ENCODE peak calls at places on chromosomes 11 and 22, in ten cellular contexts. Q is neural progenitor cell, G is BE2C, C is fibroblast of lung, T is tibial nerve, M is psoas muscle, X is mucosa of descending colon, A is GM23338, Y is uterus, O is astrocyte. N is an unnamed sample. For H3K36me3, the result is how much of the 10 kb centered on the place peaks cover.

GRCh38 chr22:20509344-20510047 is 2.1 kb downstream of the MED15 start:
- DNase-seq in Q (peak), G (no peak), C (peak), T (peak), M (peak), X (peak), A (peak), Y (peak), O (peak), N (peak)

GRCh38 chr22:36344106-36344827 is 43.5 kb downstream of the MYH9 start:
- DNase-seq in Q (no peak), G (no peak), C (no peak), T (no peak), M (no peak), X (no peak), A (no peak), Y (no peak), O (no peak), N (no peak)

GRCh38 chr11:116217006-116217405 is 555.8 kb downstream of the BUD13 start:
- DNase-seq in Q (no peak), G (no peak), C (peak), T (no peak), M (no peak), X (peak), A (peak), Y (no peak), O (no peak), N (peak)

GRCh38 chr22:24433868-24434471 is 6.6 kb downstream of the ADORA2A start:
- DNase-seq in Q (no peak), G (no peak), C (no peak), T (no peak), M (peak), X (no peak), A (no peak), Y (no peak), O (peak), N (peak)

GRCh38 chr11:122033631-122034030 is 82.4 kb downstream of the BLID start:
- DNase-seq in Q (no peak), G (no peak), C (no peak), T (no peak), M (no peak), X (no peak), A (no peak), Y (no peak), O (no peak), N (no peak)

GRCh38 chr11:18203723-18204122 is 31.1 kb downstream of the MRGPRX4 start:
- DNase-seq in Q (peak), G (peak), C (peak), T (no peak), M (no peak), X (no peak), A (peak), Y (no peak), O (no peak), N (peak)

GRCh38 chr11:12731841-12732336 is 57.7 kb downstream of the TEAD1 start:
- DNase-seq in Q (no peak), G (no peak), C (no peak), T (no peak), M (no peak), X (no peak), A (no peak), Y (no peak), O (peak), N (no peak)

GRCh38 chr11:8608646-8609045 is 14.6 kb upstream of the STK33 start:
- DNase-seq in Q (no peak), G (no peak), C (peak), T (no peak), M (no peak), X (no peak), A (no peak), Y (no peak), O (peak), N (peak)

GRCh38 chr11:69166186-69167115 is 10.7 kb downstream of the SMIM38 start:
- DNase-seq in Q (peak), G (peak), C (peak), T (no peak), M (no peak), X (no peak), A (peak), Y (peak), O (peak), N (peak)

GRCh38 chr11:99739464-99740089 is 718.8 kb downstream of the CNTN5 start:
- DNase-seq in Q (peak), G (peak), C (peak), T (no peak), M (no peak), X (peak), A (peak), Y (no peak), O (peak), N (peak)

GRCh38 chr11:26806209-26806608 is 84.3 kb upstream of the SLC5A12 start:
- DNase-seq in Q (no peak), G (no peak), C (peak), T (no peak), M (no peak), X (no peak), A (no peak), Y (no peak), O (peak), N (peak)

GRCh38 chr11:61609000-61609969 is 28.4 kb upstream of the SYT7 start:
- DNase-seq in Q (peak), G (no peak), C (no peak), T (no peak), M (no peak), X (peak), A (no peak), Y (no peak), O (no peak), N (no peak)

GRCh38 chr11:128915148-128915519 is 24.0 kb downstream of the KCNJ5 start:
- DNase-seq in Q (no peak), G (no peak), C (no peak), T (no peak), M (no peak), X (no peak), A (no peak), Y (no peak), O (no peak), N (no peak)

GRCh38 chr11:35058318-35058717 is 80.7 kb upstream of the CD44 start:
- DNase-seq in Q (no peak), G (no peak), C (no peak), T (no peak), M (no peak), X (no peak), A (no peak), Y (no peak), O (peak), N (no peak)

GRCh38 chr11:2774173-2775082 is 74.6 kb upstream of the KCNQ1OT1 start:
- DNase-seq in Q (no peak), G (no peak), C (no peak), T (peak), M (peak), X (no peak), A (no peak), Y (no peak), O (no peak), N (no peak)

DNA sequence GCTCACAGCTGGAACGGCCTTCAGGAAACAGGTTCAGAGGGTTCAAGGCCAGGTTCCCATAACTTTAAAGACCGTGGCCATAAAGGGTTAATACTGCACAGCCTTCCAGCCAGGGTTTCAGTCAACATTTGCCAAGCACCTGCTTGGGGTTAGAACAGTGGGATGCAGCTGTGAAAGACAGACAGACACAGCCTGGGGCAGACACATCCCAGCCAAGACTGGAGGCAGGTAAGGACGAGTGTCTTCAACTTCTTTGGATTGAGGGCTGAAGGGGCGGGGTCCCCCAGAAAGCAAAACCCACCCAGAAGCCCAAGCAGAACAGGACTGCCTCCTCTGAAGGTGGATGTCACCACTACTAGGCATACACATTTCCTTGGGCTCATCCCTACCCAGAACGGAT is 14.3 kb downstream of the ARFGAP2 start:
- DNase-seq in Q (no peak), G (no peak), C (no peak), T (no peak), M (no peak), X (no peak), A (no peak), Y (no peak), O (no peak), N (no peak)
- H3K36me3 ChIP-seq in Q (under half), G (under half), C (under half), T (half or more), M (under half), X (under half), A (under half), Y (under half), O (under half), N (under half)

GRCh38 chr11:85682330-85683305 is 3.4 kb downstream of the CCDC89 start:
- DNase-seq in Q (no peak), G (peak), C (peak), T (peak), M (peak), X (peak), A (no peak), Y (peak), O (peak), N (no peak)

GRCh38 chr11:85680897-85681296 is 5.1 kb downstream of the CCDC89 start:
- DNase-seq in Q (no peak), G (peak), C (no peak), T (no peak), M (no peak), X (no peak), A (peak), Y (no peak), O (no peak), N (no peak)

GRCh38 chr11:85679581-85679980 is 6.4 kb downstream of the CCDC89 start:
- DNase-seq in Q (no peak), G (no peak), C (no peak), T (no peak), M (no peak), X (no peak), A (no peak), Y (no peak), O (no peak), N (no peak)

GRCh38 chr11:85685820-85686459 is at the start of gene CCDC89:
- DNase-seq in Q (peak), G (peak), C (peak), T (peak), M (peak), X (peak), A (peak), Y (peak), O (peak), N (peak)

GRCh38 chr11:85685131-85685819 is 720 bp downstream of the CCDC89 start:
- DNase-seq in Q (no peak), G (peak), C (peak), T (no peak), M (peak), X (no peak), A (no peak), Y (peak), O (no peak), N (no peak)
- H3K4me3 ChIP-seq in Q (no peak), G (peak), C (peak), T (peak), M (peak), X (no peak), A (no peak), Y (peak), O (peak), N (no peak)

DNA sequence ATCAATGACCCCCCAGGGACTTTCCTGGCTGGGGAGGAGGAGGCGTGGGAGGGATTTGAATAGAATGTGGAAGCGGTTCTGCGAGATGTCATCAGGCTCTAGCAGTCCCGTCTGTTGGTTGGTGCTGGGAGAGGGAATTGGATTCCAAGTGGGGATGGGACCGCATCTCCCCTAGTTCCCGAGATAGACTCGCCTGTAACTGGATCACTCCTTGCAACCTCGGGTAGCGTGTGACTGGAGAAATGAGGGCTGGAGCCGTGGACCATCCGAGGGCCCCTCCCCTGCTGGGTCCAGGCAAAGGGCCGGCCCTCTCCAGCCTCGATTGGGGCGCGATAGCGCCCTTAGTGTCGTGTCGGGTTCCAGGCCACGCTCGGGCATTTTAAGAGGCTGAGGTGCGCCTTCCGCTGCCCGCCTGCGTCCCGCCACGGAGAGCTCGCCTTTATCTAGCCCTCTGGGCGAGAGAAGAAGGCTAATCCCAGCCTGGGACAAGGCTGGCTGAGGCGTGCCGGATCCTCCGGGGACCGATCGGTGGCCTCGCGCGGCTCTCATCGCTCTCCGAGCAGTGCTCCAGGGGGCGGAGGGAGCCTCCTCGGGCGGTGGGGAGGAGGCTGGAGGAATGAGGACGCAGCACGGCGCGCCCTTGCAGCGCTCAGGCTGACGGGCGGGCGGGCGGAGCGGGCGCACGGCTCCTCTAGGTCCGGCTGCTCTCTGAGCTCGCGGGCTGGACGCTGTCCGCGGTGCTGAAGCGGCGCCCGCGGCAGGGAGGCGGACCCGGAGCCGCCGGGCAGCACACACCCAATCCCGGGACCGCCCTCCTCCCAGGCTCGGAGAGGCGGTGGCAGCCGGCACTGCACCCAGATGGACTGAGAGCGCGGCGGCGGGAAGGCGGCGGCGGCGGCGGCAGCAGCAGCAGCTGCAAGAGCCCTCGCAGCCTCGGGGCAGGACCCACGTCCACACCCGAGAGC is 107.8 kb downstream of the OSBP2 start:
- DNase-seq in Q (peak), G (peak), C (peak), T (peak), M (peak), X (peak), A (peak), Y (peak), O (peak), N (peak)
- TF ChIP-seq CTCF in Q (peak), G (peak), C (no peak), T (peak), M (peak), X (peak), A (no peak), Y (peak), O (no peak), N (peak)

GRCh38 chr11:44127130-44127529 is 31.7 kb downstream of the EXT2 start:
- DNase-seq in Q (no peak), G (no peak), C (no peak), T (no peak), M (no peak), X (no peak), A (no peak), Y (no peak), O (no peak), N (no peak)

GRCh38 chr11:44128729-44129128 is 33.3 kb downstream of the EXT2 start:
- DNase-seq in Q (no peak), G (no peak), C (no peak), T (no peak), M (no peak), X (no peak), A (no peak), Y (no peak), O (no peak), N (no peak)

GRCh38 chr11:44130751-44131150 is 35.3 kb downstream of the EXT2 start:
- DNase-seq in Q (no peak), G (peak), C (no peak), T (no peak), M (peak), X (no peak), A (peak), Y (no peak), O (no peak), N (no peak)

GRCh38 chr11:44126304-44126703 is 30.8 kb downstream of the EXT2 start:
- DNase-seq in Q (no peak), G (no peak), C (no peak), T (no peak), M (no peak), X (no peak), A (no peak), Y (no peak), O (no peak), N (no peak)

GRCh38 chr11:44125598-44125997 is 30.1 kb downstream of the EXT2 start:
- DNase-seq in Q (no peak), G (no peak), C (no peak), T (no peak), M (no peak), X (no peak), A (no peak), Y (no peak), O (no peak), N (no peak)
- H3K36me3 ChIP-seq in Q (under half), G (under half), C (under half), T (half or more), M (under half), X (under half), A (under half), Y (under half), O (under half), N (under half)

GRCh38 chr11:1668911-1669473 is 28.0 kb upstream of the KRTAP5-6 start:
- DNase-seq in Q (no peak), G (no peak), C (no peak), T (no peak), M (no peak), X (no peak), A (no peak), Y (no peak), O (no peak), N (no peak)
- H3K4me3 ChIP-seq in Q (no peak), G (no peak), C (no peak), T (no peak), M (no peak), X (no peak), A (no peak), Y (no peak), O (no peak), N (no peak)

GRCh38 chr11:23021287-23021863 is 161.1 kb upstream of the CCDC179 start:
- DNase-seq in Q (peak), G (peak), C (peak), T (no peak), M (no peak), X (peak), A (peak), Y (no peak), O (peak), N (peak)
- TF ChIP-seq CTCF in Q (peak), G (peak), C (peak), T (peak), M (peak), X (no peak), A (peak), Y (peak), O (peak), N (peak)

GRCh38 chr11:62771144-62772021 is at the start of gene TAF6L:
- DNase-seq in Q (peak), G (peak), C (peak), T (peak), M (peak), X (peak), A (peak), Y (peak), O (peak), N (peak)

GRCh38 chr11:62777389-62777788 is 6.2 kb downstream of the TAF6L start:
- DNase-seq in Q (no peak), G (no peak), C (no peak), T (no peak), M (no peak), X (no peak), A (no peak), Y (no peak), O (no peak), N (no peak)

GRCh38 chr11:62778441-62778840 is 7.2 kb downstream of the TAF6L start:
- DNase-seq in Q (no peak), G (no peak), C (no peak), T (no peak), M (no peak), X (no peak), A (no peak), Y (no peak), O (no peak), N (no peak)

GRCh38 chr11:62774407-62774806 is 3.2 kb downstream of the TAF6L start:
- DNase-seq in Q (no peak), G (no peak), C (no peak), T (no peak), M (no peak), X (no peak), A (no peak), Y (no peak), O (no peak), N (no peak)

DNA sequence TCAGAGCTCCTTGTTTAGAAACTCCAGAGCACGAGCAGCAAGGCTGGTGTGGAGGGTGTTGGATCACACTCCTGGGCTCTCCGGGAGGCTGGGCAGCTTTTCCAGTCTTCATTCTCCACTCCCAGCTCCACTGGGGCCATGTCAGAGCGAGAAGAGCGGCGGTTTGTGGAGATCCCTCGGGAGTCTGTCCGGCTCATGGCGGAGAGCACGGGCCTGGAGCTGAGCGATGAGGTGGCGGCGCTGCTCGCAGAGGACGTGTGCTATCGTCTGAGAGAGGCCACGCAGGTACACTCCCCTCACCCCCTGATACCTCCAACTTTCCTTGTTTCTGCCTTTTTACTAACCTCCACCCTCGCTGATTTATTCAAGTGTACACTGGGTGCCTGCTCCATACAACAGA is 4.5 kb downstream of the TAF6L start:
- DNase-seq in Q (no peak), G (no peak), C (no peak), T (no peak), M (no peak), X (no peak), A (no peak), Y (no peak), O (no peak), N (no peak)
- H3K36me3 ChIP-seq in Q (under half), G (under half), C (under half), T (half or more), M (under half), X (under half), A (under half), Y (under half), O (under half), N (under half)

DNA sequence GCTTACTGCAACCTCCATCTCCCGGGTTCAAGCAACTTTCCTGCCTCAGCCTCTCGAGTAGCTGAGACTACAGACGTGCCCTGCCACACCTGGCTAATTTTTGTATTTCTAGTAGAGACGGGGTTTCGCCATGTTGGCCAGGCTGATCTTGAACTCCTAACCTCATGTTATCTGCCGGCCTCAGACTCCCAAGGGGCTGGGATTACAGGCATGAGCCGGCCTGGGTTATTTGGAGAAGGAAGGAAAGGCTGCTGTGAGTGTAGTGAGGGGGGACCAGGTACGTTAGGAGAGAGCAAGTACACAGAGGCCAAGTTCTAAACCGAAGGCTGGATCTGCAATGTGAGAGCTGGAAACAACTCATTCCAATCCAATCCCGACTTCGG is 453 bp downstream of the BATF2 start:
- DNase-seq in Q (no peak), G (no peak), C (no peak), T (no peak), M (no peak), X (peak), A (no peak), Y (no peak), O (no peak), N (no peak)
- H3K4me3 ChIP-seq in Q (no peak), G (no peak), C (peak), T (peak), M (peak), X (peak), A (peak), Y (peak), O (no peak), N (no peak)

GRCh38 chr11:1203505-1204271 is 19.2 kb upstream of the MUC5B start:
- DNase-seq in Q (no peak), G (peak), C (no peak), T (peak), M (peak), X (no peak), A (no peak), Y (peak), O (no peak), N (no peak)

GRCh38 chr11:1204381-1205101 is 18.3 kb upstream of the MUC5B start:
- DNase-seq in Q (no peak), G (no peak), C (no peak), T (peak), M (peak), X (no peak), A (no peak), Y (no peak), O (no peak), N (no peak)

GRCh38 chr11:1202154-1202775 is 20.6 kb upstream of the MUC5B start:
- DNase-seq in Q (no peak), G (peak), C (no peak), T (peak), M (peak), X (no peak), A (no peak), Y (peak), O (no peak), N (no peak)

GRCh38 chr11:1201395-1202153 is 21.3 kb upstream of the MUC5B start:
- DNase-seq in Q (no peak), G (no peak), C (no peak), T (no peak), M (no peak), X (no peak), A (no peak), Y (no peak), O (no peak), N (no peak)

GRCh38 chr11:1202776-1203504 is 19.9 kb upstream of the MUC5B start:
- DNase-seq in Q (peak), G (peak), C (peak), T (peak), M (peak), X (peak), A (peak), Y (peak), O (no peak), N (no peak)
- TF ChIP-seq CTCF in Q (peak), G (peak), C (peak), T (peak), M (peak), X (peak), A (peak), Y (peak), O (peak), N (peak)